ENCODE peak calls at places on chromosomes 2 and 18, in five cellular contexts. E is G401; L is CD8-positive, alpha-beta memory T cell; A is stimulated activated naive B cell treated with anti-CD40 and anti-IgM and Interleukin-4, amounts not matched to agents 10 μg/mL and 1 μg/mL and 100 μg/mL, for 72 hours; N is activated CD4-positive, alpha-beta T cell treated with anti-CD3 and anti-CD28 coated beads for 1 hour. W is an unnamed sample.

GRCh38 chr2:226307440-226308365 is 491.9 kb downstream of the IRS1 start:
- DNase-seq in N (no peak), A (no peak), L (no peak), E (no peak), W (no peak)

GRCh38 chr18:36187138-36187825 is at the start of gene MOCOS:
- DNase-seq in E (peak; percentile 32), A (peak; percentile 38), L (peak; percentile 24), N (no peak), W (peak; percentile 52)

GRCh38 chr2:23435250-23436035 is 50.5 kb downstream of the KLHL29 start:
- DNase-seq in A (no peak), L (no peak), N (no peak), E (no peak), W (no peak)

GRCh38 chr18:60740313-60740712 is 367.7 kb upstream of the MC4R start:
- DNase-seq in E (no peak), N (no peak), L (no peak), A (no peak), W (no peak)

GRCh38 chr2:54107903-54108615 is 7.4 kb upstream of the ACYP2 start:
- DNase-seq in A (no peak), N (no peak), L (no peak), E (peak; percentile 66), W (no peak)

GRCh38 chr18:24609249-24609648 is 148.8 kb downstream of the HRH4 start:
- DNase-seq in E (no peak), L (no peak), A (no peak), N (no peak), W (no peak)

GRCh38 chr2:12381543-12382323 is 335.0 kb upstream of the TRIB2 start:
- DNase-seq in N (no peak), A (no peak), L (no peak), E (no peak), W (no peak)

GRCh38 chr2:27147935-27148334 is 869 bp upstream of the TCF23 start:
- DNase-seq in N (no peak), E (no peak), L (no peak), A (no peak), W (no peak)

GRCh38 chr18:77749189-77749588 is 499.5 kb downstream of the GALR1 start:
- DNase-seq in L (no peak), A (no peak), E (no peak), N (no peak), W (no peak)

GRCh38 chr18:48026216-48026615 is 95.8 kb upstream of the SMAD2 start:
- DNase-seq in L (no peak), A (no peak), N (no peak), E (no peak), W (no peak)

GRCh38 chr2:48175254-48175653 is 269.0 kb upstream of the FBXO11 start:
- DNase-seq in A (no peak), E (no peak), L (no peak), N (no peak), W (peak; percentile 12)

GRCh38 chr2:191521608-191522208 is 156.2 kb upstream of the NABP1 start:
- DNase-seq in N (no peak), L (peak; percentile 21), A (no peak), E (peak; percentile 11), W (peak; percentile 21)

GRCh38 chr2:197705912-197706838 is 1.0 kb downstream of the MARS2 start:
- DNase-seq in E (peak; percentile 23), N (no peak), A (no peak), L (peak; percentile 13), W (no peak)

GRCh38 chr18:51273435-51273834 is 76.0 kb upstream of the MEX3C start:
- DNase-seq in A (no peak), L (no peak), E (no peak), N (no peak), W (no peak)

GRCh38 chr18:37341473-37342086 is 224.0 kb downstream of the CELF4 start:
- DNase-seq in N (no peak), A (no peak), L (no peak), E (no peak), W (no peak)

GRCh38 chr2:46814160-46814559 is 101.4 kb downstream of the MCFD2 start:
- DNase-seq in N (no peak), E (no peak), A (no peak), L (no peak), W (no peak)

GRCh38 chr18:76371804-76372203 is 123.2 kb downstream of the ZNF516 start:
- DNase-seq in L (no peak), A (no peak), N (no peak), E (no peak), W (no peak)

GRCh38 chr2:45459860-45460259 is 151.2 kb downstream of the SRBD1 start:
- DNase-seq in E (no peak), L (no peak), N (no peak), A (no peak), W (no peak)

GRCh38 chr2:27582129-27582694 is 630 bp upstream of the ZNF512 start:
- DNase-seq in A (no peak), L (no peak), E (peak; percentile 1), N (peak; percentile 7), W (no peak)

GRCh38 chr18:11042247-11042646 is 107.1 kb downstream of the PIEZO2 start:
- DNase-seq in N (no peak), E (no peak), A (no peak), L (no peak), W (no peak)

GRCh38 chr2:167198009-167198408 is 309.7 kb downstream of the XIRP2 start:
- DNase-seq in L (no peak), A (no peak), E (no peak), N (no peak), W (no peak)

GRCh38 chr2:239590276-239590675 is 189.5 kb upstream of the HDAC4 start:
- DNase-seq in A (no peak), N (no peak), L (no peak), E (no peak), W (no peak)

GRCh38 chr2:229261599-229261998 is 9.5 kb downstream of the PID1 start:
- DNase-seq in A (no peak), N (no peak), L (no peak), E (no peak), W (no peak)

GRCh38 chr2:199757466-199757865 is 93.5 kb downstream of the FTCDNL1 start:
- DNase-seq in A (no peak), N (no peak), L (no peak), E (peak; percentile 33), W (no peak)

GRCh38 chr2:121094845-121095244 is 190.2 kb downstream of the TFCP2L1 start:
- DNase-seq in E (no peak), N (no peak), L (no peak), A (no peak), W (no peak)

GRCh38 chr2:171272039-171272438 is 111.3 kb upstream of the TLK1 start:
- DNase-seq in L (no peak), A (no peak), E (peak; percentile 78), N (no peak), W (peak; percentile 79)

GRCh38 chr2:183984871-183985270 is 613.5 kb upstream of the ZNF804A start:
- DNase-seq in L (no peak), E (no peak), N (no peak), A (no peak), W (no peak)

GRCh38 chr2:140154271-140154670 is 1374.1 kb upstream of the NXPH2 start:
- DNase-seq in N (no peak), E (no peak), L (no peak), A (no peak), W (no peak)

GRCh38 chr18:4074647-4075046 is 380.5 kb downstream of the DLGAP1 start:
- DNase-seq in N (no peak), A (no peak), L (no peak), E (no peak), W (no peak)

GRCh38 chr18:634551-635045 is 22.9 kb upstream of the TYMS start:
- DNase-seq in A (no peak), E (no peak), N (no peak), L (no peak), W (no peak)

GRCh38 chr2:222743263-222743865 is 71.9 kb downstream of the MOGAT1 start:
- DNase-seq in A (no peak), E (no peak), N (no peak), L (no peak), W (no peak)